ENCODE peak calls at places on chromosomes 1 and 21, in eight cellular contexts. L is esophagus squamous epithelium, C is body of pancreas, T is lower leg skin, K is right lobe of liver, H is IMR-90, E is vagina, X is H54. N is an unnamed sample.

GRCh38 chr1:51170342-51170741 is 65.7 kb upstream of the RNF11 start:
- DNase-seq in K (no peak), L (no peak), E (no peak), H (peak), X (no peak), T (no peak), C (no peak), N (no peak)

GRCh38 chr21:42390193-42390592 is 5.7 kb downstream of the TMPRSS3 start:
- DNase-seq in L (no peak), T (no peak), E (no peak), K (no peak), X (no peak), H (no peak), C (no peak), N (no peak)

GRCh38 chr21:17688912-17689874 is 76.5 kb upstream of the BTG3 start:
- DNase-seq in T (peak), X (no peak), C (peak), E (no peak), H (peak), L (no peak), K (peak), N (no peak)

GRCh38 chr1:175192111-175192629 is 406 bp downstream of the KIAA0040 start:
- DNase-seq in H (no peak), E (no peak), K (peak), C (peak), X (no peak), T (peak), L (no peak), N (peak)

GRCh38 chr1:208108646-208109330 is 135.4 kb downstream of the PLXNA2 start:
- DNase-seq in L (no peak), H (no peak), E (no peak), K (no peak), C (no peak), X (no peak), T (no peak), N (no peak)

GRCh38 chr1:215273838-215274516 is 191.4 kb downstream of the KCNK2 start:
- DNase-seq in K (no peak), T (no peak), C (no peak), X (peak), E (no peak), L (no peak), H (peak), N (no peak)

GRCh38 chr1:16326833-16327404 is 25.4 kb downstream of the FBXO42 start:
- DNase-seq in E (no peak), K (no peak), X (no peak), C (no peak), T (no peak), L (no peak), H (no peak), N (no peak)

GRCh38 chr1:5513891-5514515 is 478.2 kb downstream of the NPHP4 start:
- DNase-seq in K (no peak), C (peak), L (no peak), T (no peak), E (no peak), H (no peak), X (no peak), N (no peak)

GRCh38 chr1:1550591-1551432 is 10.4 kb upstream of the TMEM240 start:
- DNase-seq in X (no peak), K (no peak), L (no peak), H (peak), T (no peak), C (peak), E (no peak), N (peak)

GRCh38 chr1:207327994-207328393 is 6.5 kb downstream of the CD55 start:
- DNase-seq in L (no peak), E (no peak), H (peak), X (no peak), C (no peak), T (no peak), K (no peak), N (peak)

GRCh38 chr1:29333008-29333407 is 96.7 kb downstream of the PTPRU start:
- DNase-seq in H (no peak), K (no peak), L (no peak), E (no peak), C (peak), X (no peak), T (no peak), N (no peak)

GRCh38 chr1:63906053-63906704 is 132.4 kb downstream of the ROR1 start:
- DNase-seq in C (peak), T (no peak), L (no peak), H (no peak), E (no peak), K (no peak), X (no peak), N (no peak)

GRCh38 chr1:83113686-83114085 is 885.2 kb downstream of the TTLL7 start:
- DNase-seq in C (no peak), L (no peak), K (no peak), H (no peak), E (no peak), X (no peak), T (no peak), N (no peak)

DNA sequence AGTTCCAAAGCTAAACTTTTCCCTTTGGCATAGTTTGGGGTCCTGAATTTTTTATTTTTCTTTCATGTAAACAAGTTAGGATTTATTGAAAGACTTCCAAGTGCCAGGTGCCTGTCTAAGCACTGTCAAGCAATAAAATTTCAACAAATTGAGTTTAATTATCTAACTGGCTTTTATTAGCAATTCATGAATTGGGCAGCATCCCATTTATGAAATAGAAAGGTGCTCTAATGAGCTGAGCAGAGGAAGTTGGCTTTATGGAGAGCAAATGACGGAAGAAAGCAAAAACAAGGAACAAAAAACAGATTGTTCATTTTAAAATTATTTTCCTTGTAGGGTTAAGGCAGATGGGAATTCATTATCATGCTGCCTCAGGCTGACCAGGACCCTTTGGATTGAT is 21.6 kb upstream of the COG2 start:
- DNase-seq in C (no peak), T (no peak), K (no peak), X (no peak), E (no peak), H (no peak), L (no peak), N (no peak)
- TF ChIP-seq POLR2A in C (no peak), T (no peak), K (no peak), X (no peak), E (no peak), H (no peak), L (no peak), N (no peak)

GRCh38 chr1:33099290-33100118 is 18.6 kb downstream of the AZIN2 start:
- DNase-seq in C (peak), K (no peak), L (no peak), T (peak), H (peak), E (no peak), X (peak), N (peak)
- TF ChIP-seq POLR2A in C (no peak), K (no peak), L (no peak), T (no peak), H (peak), E (no peak), X (no peak), N (no peak)

GRCh38 chr1:112704511-112704907 is 2.4 kb downstream of the RHOC start:
- DNase-seq in L (no peak), X (no peak), T (no peak), K (no peak), C (no peak), H (no peak), E (no peak), N (no peak)

GRCh38 chr1:112707217-112708001 is 482 bp upstream of the RHOC start:
- DNase-seq in E (no peak), H (peak), C (peak), K (peak), X (peak), L (peak), T (peak), N (peak)

GRCh38 chr1:112703706-112704105 is 3.2 kb downstream of the RHOC start:
- DNase-seq in K (no peak), X (no peak), H (no peak), L (no peak), T (no peak), C (no peak), E (no peak), N (no peak)

GRCh38 chr1:112706505-112707216 is at the start of gene RHOC:
- DNase-seq in H (peak), X (peak), L (no peak), E (no peak), C (peak), K (peak), T (peak), N (peak)

GRCh38 chr1:112704908-112705627 is 1.9 kb downstream of the RHOC start:
- DNase-seq in X (peak), L (no peak), C (peak), E (no peak), K (peak), T (peak), H (peak), N (peak)
- TF ChIP-seq POLR2A in X (peak), L (peak), C (peak), E (peak), K (peak), T (no peak), H (peak), N (no peak)

DNA sequence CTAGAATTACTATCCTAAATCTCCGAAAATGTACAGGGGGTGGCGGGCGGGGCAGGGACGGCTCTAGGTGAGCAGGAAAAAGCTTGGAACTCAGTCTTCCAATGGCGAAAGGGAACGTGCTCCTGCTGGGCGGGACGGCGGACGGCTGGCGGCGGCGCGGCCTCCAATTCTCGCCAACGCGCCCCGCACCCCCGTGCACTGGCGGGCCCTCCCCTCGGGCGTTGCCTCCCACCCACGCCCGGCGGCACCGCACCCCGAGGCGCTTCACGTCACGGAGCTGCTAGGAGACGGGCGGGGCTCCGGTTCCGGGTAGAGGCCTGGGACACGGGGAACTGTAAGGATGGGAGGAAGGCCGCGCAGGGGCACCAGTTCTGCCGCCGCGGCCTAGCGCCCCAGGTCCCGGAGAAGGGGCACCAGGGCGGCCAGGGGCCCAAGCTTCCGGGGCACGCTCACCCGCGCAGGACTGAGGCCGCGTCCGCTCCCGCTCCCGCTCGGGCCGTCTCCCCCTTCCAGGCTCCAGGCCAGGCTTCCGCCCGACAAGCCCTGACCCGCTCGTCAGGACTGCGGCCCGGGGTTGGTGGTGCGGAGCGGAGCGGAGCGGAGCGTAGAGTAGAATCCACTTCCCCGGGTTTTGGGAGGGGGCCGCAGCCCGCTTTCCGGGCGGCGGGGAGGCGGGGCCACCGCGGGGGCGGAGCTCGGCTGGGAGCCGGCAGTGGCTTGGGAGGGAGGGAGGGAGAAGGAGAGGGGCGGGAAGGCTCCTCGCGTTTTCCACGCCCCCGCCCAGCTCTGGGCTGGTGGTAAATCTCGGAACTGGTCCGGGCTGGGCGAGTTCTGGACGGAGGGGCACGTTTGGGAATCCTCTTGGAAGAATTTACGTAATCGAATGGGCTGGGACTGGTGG is at the start of gene DDX59:
- DNase-seq in X (peak), C (peak), H (peak), E (no peak), L (peak), T (peak), K (peak), N (peak)
- TF ChIP-seq POLR2A in X (peak), C (peak), H (peak), E (peak), L (peak), T (no peak), K (peak), N (peak)

DNA sequence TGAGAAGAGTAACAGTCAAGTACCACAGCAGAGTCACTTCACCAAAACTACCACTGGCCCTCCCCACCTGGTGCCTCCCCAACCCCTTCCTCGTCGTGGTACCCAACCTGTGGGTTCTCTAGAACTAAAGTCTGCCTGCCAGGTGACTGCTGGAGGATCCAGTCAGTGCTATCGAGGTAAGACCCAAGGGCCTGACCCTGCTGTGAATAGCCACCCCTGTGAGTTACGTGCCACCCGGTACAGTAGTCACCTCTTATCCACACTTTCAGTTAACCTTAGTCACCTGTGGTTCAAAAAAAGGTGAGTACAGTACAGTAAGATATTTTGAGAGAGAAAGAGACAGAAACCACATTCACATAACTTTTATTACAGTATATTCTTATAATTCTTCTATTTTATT is 16.5 kb downstream of the TTF2 start:
- DNase-seq in L (no peak), X (no peak), C (no peak), T (no peak), E (no peak), H (no peak), K (no peak), N (no peak)
- TF ChIP-seq POLR2A in L (no peak), X (no peak), C (no peak), T (no peak), E (no peak), H (no peak), K (no peak), N (no peak)